ENCODE peak calls at places on chromosomes 13 and 19, in four cellular contexts. O, E, X and W are unnamed samples.

GRCh38 chr19:12494260-12494860 is 9.7 kb upstream of the ZNF709 start:
- DNase-seq in O (no peak), E (no peak), X (no peak), W (no peak)

GRCh38 chr13:99260216-99260615 is 2.0 kb upstream of the GPR18 start:
- DNase-seq in O (no peak), E (peak; percentile 21), X (no peak), W (no peak)

GRCh38 chr19:34556500-34556899 is 74.9 kb downstream of the WTIP start:
- DNase-seq in O (no peak), E (peak; percentile 19), X (peak; percentile 10), W (no peak)

GRCh38 chr19:32599736-32600157 is 18.8 kb downstream of the PDCD5 start:
- DNase-seq in O (no peak), E (peak; percentile 73), X (peak; percentile 71), W (no peak)

GRCh38 chr19:277581-278165 is 13.5 kb downstream of the PLPP2 start:
- DNase-seq in O (no peak), E (no peak), X (no peak), W (no peak)

GRCh38 chr19:21587117-21587461 is 81.7 kb downstream of the ZNF429 start:
- DNase-seq in O (no peak), E (no peak), X (no peak), W (no peak)

GRCh38 chr13:53405616-53406015 is 377.0 kb downstream of the OLFM4 start:
- DNase-seq in O (no peak), E (no peak), X (no peak), W (no peak)

GRCh38 chr13:76019421-76020044 is 383.4 kb downstream of the LMO7 start:
- DNase-seq in O (no peak), E (no peak), X (peak; percentile 12), W (no peak)

GRCh38 chr13:28983661-28984060 is 163.5 kb downstream of the MTUS2 start:
- DNase-seq in O (no peak), E (no peak), X (peak; percentile 9), W (no peak)

GRCh38 chr19:43777163-43777700 is 3.5 kb downstream of the KCNN4 start:
- DNase-seq in O (no peak), E (peak; percentile 23), X (peak; percentile 85), W (no peak)

GRCh38 chr13:88074794-88075509 is 403.8 kb downstream of the SLITRK5 start:
- DNase-seq in O (no peak), E (no peak), X (no peak), W (no peak)

GRCh38 chr13:74288361-74288911 is 154.2 kb upstream of the KLF12 start:
- DNase-seq in O (no peak), E (no peak), X (no peak), W (peak; percentile 15)

GRCh38 chr13:109113427-109113826 is 484.0 kb downstream of the MYO16 start:
- DNase-seq in O (no peak), E (no peak), X (no peak), W (no peak)

GRCh38 chr19:38674388-38675133 is 27.1 kb downstream of the ACTN4 start:
- DNase-seq in O (no peak), E (no peak), X (no peak), W (peak; percentile 99)

GRCh38 chr13:114313061-114313860 is 1.0 kb upstream of the CHAMP1 start:
- DNase-seq in O (no peak), E (no peak), X (peak; percentile 25), W (no peak)

GRCh38 chr13:45564108-45564507 is 51.4 kb downstream of the ERICH6B start:
- DNase-seq in O (no peak), E (peak; percentile 52), X (no peak), W (peak; percentile 56)

GRCh38 chr13:53445682-53446081 is 417.1 kb downstream of the OLFM4 start:
- DNase-seq in O (no peak), E (no peak), X (no peak), W (no peak)

GRCh38 chr19:57165846-57166245 is 1.4 kb downstream of the DUXA start:
- DNase-seq in O (no peak), E (no peak), X (no peak), W (peak; percentile 39)

GRCh38 chr13:34037636-34038325 is 219.8 kb downstream of the RFC3 start:
- DNase-seq in O (no peak), E (no peak), X (no peak), W (no peak)

GRCh38 chr19:48206402-48207093 is 36.1 kb downstream of the ZSWIM9 start:
- DNase-seq in O (no peak), E (no peak), X (peak; percentile 18), W (no peak)